ENCODE peak calls at places on chromosomes 7 and 10, in five cellular contexts. Q is bronchial epithelial cell; S is left lung; Z is naive thymus-derived CD4-positive, alpha-beta T cell; H is mammary epithelial cell. K is an unnamed sample.

GRCh38 chr10:26528715-26529393 is 90.7 kb downstream of the APBB1IP start:
- DNase-seq in Q (no peak), S (no peak), Z (no peak), H (no peak), K (no peak)

GRCh38 chr10:96130326-96130758 is 245 bp downstream of the ZNF518A start:
- DNase-seq in Q (peak; percentile 59), S (peak; percentile 77), Z (no peak), H (no peak), K (peak; percentile 23)

GRCh38 chr7:74542558-74543117 is 88.9 kb downstream of the GTF2IRD1 start:
- DNase-seq in Q (peak; percentile 89), S (no peak), Z (no peak), H (peak; percentile 83), K (no peak)

GRCh38 chr10:128875955-128876354 is 591.1 kb upstream of the MGMT start:
- DNase-seq in Q (no peak), S (peak; percentile 44), Z (no peak), H (no peak), K (no peak)

GRCh38 chr10:15201589-15202300 is 33.3 kb upstream of the NMT2 start:
- DNase-seq in Q (peak; percentile 33), S (no peak), Z (no peak), H (peak; percentile 35), K (no peak)

GRCh38 chr7:23235688-23236280 is 10.8 kb upstream of the GPNMB start:
- DNase-seq in Q (peak; percentile 99), S (no peak), Z (no peak), H (peak; percentile 98), K (no peak)

GRCh38 chr7:44335184-44335583 is 9.8 kb upstream of the CAMK2B start:
- DNase-seq in Q (no peak), S (no peak), Z (no peak), H (no peak), K (no peak)

GRCh38 chr10:10644317-10645111 is 373.2 kb upstream of the CELF2 start:
- DNase-seq in Q (peak; percentile 35), S (no peak), Z (no peak), H (no peak), K (no peak)

GRCh38 chr10:103800110-103800509 is 55.3 kb downstream of the SH3PXD2A start:
- DNase-seq in Q (no peak), S (no peak), Z (no peak), H (no peak), K (no peak)

GRCh38 chr10:8600192-8600591 is 545.7 kb downstream of the GATA3 start:
- DNase-seq in Q (peak; percentile 89), S (no peak), Z (no peak), H (peak; percentile 82), K (no peak)

GRCh38 chr10:34254596-34254995 is 560.5 kb downstream of the PARD3 start:
- DNase-seq in Q (peak; percentile 94), S (no peak), Z (no peak), H (peak; percentile 94), K (no peak)

GRCh38 chr10:19325581-19325980 is 277.0 kb downstream of the MALRD1 start:
- DNase-seq in Q (peak; percentile 82), S (no peak), Z (no peak), H (peak; percentile 36), K (no peak)

GRCh38 chr7:41787951-41788350 is 85.1 kb upstream of the INHBA start:
- DNase-seq in Q (no peak), S (no peak), Z (no peak), H (no peak), K (no peak)

GRCh38 chr7:157430721-157431120 is 93.9 kb downstream of the DNAJB6 start:
- DNase-seq in Q (no peak), S (no peak), Z (no peak), H (no peak), K (no peak)

GRCh38 chr10:32190890-32191491 is 134.8 kb upstream of the KIF5B start:
- DNase-seq in Q (peak; percentile 43), S (no peak), Z (peak; percentile 24), H (peak; percentile 27), K (no peak)

GRCh38 chr7:64614812-64615211 is 51.1 kb upstream of the ZNF107 start:
- DNase-seq in Q (no peak), S (no peak), Z (no peak), H (no peak), K (no peak)

GRCh38 chr7:82362129-82362528 is 81.4 kb downstream of the CACNA2D1 start:
- DNase-seq in Q (peak; percentile 5), S (no peak), Z (no peak), H (peak; percentile 38), K (no peak)

GRCh38 chr7:51010534-51010933 is 227.8 kb upstream of the GRB10 start:
- DNase-seq in Q (no peak), S (no peak), Z (no peak), H (no peak), K (no peak)

GRCh38 chr7:155858521-155859061 is 46.3 kb upstream of the SHH start:
- DNase-seq in Q (peak; percentile 42), S (no peak), Z (no peak), H (peak; percentile 54), K (no peak)

GRCh38 chr7:128791121-128791967 is 424 bp upstream of the CCDC136 start:
- DNase-seq in Q (peak; percentile 23), S (peak; percentile 72), Z (peak; percentile 76), H (peak; percentile 54), K (no peak)

GRCh38 chr7:44377681-44378421 is 52.5 kb upstream of the CAMK2B start:
- DNase-seq in Q (peak; percentile 79), S (no peak), Z (no peak), H (peak; percentile 63), K (no peak)

GRCh38 chr7:15085361-15085760 is 182.8 kb upstream of the DGKB start:
- DNase-seq in Q (no peak), S (no peak), Z (no peak), H (no peak), K (no peak)

GRCh38 chr10:28291881-28292297 is 11.0 kb downstream of the MPP7 start:
- DNase-seq in Q (peak; percentile 95), S (no peak), Z (no peak), H (peak; percentile 90), K (no peak)

GRCh38 chr7:31633894-31634494 is 53.0 kb upstream of the PPP1R17 start:
- DNase-seq in Q (peak; percentile 67), S (no peak), Z (no peak), H (peak; percentile 48), K (no peak)

GRCh38 chr7:29285451-29285807 is 90.9 kb downstream of the CHN2 start:
- DNase-seq in Q (peak; percentile 97), S (no peak), Z (no peak), H (peak; percentile 97), K (no peak)

GRCh38 chr7:151255390-151255789 is 6.9 kb upstream of the SMARCD3 start:
- DNase-seq in Q (no peak), S (no peak), Z (no peak), H (no peak), K (no peak)

GRCh38 chr7:23524473-23524872 is 7.3 kb downstream of the TRA2A start:
- DNase-seq in Q (no peak), S (no peak), Z (peak; percentile 32), H (no peak), K (no peak)

GRCh38 chr10:70440296-70441160 is 953 bp downstream of the NODAL start:
- DNase-seq in Q (no peak), S (no peak), Z (no peak), H (no peak), K (no peak)

GRCh38 chr7:81482600-81483186 is 287.2 kb downstream of the HGF start:
- DNase-seq in Q (peak; percentile 45), S (no peak), Z (no peak), H (no peak), K (no peak)

GRCh38 chr10:86216886-86217285 is 149.7 kb downstream of the GRID1 start:
- DNase-seq in Q (no peak), S (no peak), Z (no peak), H (no peak), K (no peak)

GRCh38 chr10:67017218-67017617 is 91.4 kb downstream of the LRRTM3 start:
- DNase-seq in Q (no peak), S (no peak), Z (no peak), H (peak; percentile 40), K (no peak)

GRCh38 chr10:4883079-4883739 is 57.2 kb downstream of the AKR1E2 start:
- DNase-seq in Q (peak; percentile 96), S (no peak), Z (no peak), H (peak; percentile 80), K (no peak)

GRCh38 chr7:92246363-92247101 is 758 bp downstream of the ANKIB1 start:
- DNase-seq in Q (peak; percentile 10), S (peak; percentile 47), Z (peak; percentile 32), H (peak; percentile 37), K (no peak)

GRCh38 chr7:2716906-2717292 is 28.9 kb downstream of the AMZ1 start:
- DNase-seq in Q (no peak), S (no peak), Z (no peak), H (no peak), K (no peak)

GRCh38 chr10:72019085-72019876 is 55.1 kb downstream of the CHST3 start:
- DNase-seq in Q (no peak), S (no peak), Z (no peak), H (no peak), K (no peak)

GRCh38 chr10:112374724-112375541 is 1.0 kb downstream of the ACSL5 start:
- DNase-seq in Q (no peak), S (no peak), Z (peak; percentile 33), H (no peak), K (no peak)

GRCh38 chr10:30124706-30125105 is 65.3 kb upstream of the JCAD start:
- DNase-seq in Q (no peak), S (no peak), Z (no peak), H (no peak), K (no peak)

GRCh38 chr7:1274876-1275684 is 42.4 kb downstream of the UNCX start:
- DNase-seq in Q (no peak), S (no peak), Z (no peak), H (no peak), K (no peak)

GRCh38 chr10:122509323-122509722 is 48.0 kb downstream of the HTRA1 start:
- DNase-seq in Q (no peak), S (no peak), Z (no peak), H (no peak), K (no peak)
- H3K27me3 ChIP-seq in Q (no peaks in the 10 kb centered on the region), S (no peaks in the 10 kb centered on the region), Z (no peaks in the 10 kb centered on the region), H (no peaks in the 10 kb centered on the region), K (no peaks in the 10 kb centered on the region)

DNA sequence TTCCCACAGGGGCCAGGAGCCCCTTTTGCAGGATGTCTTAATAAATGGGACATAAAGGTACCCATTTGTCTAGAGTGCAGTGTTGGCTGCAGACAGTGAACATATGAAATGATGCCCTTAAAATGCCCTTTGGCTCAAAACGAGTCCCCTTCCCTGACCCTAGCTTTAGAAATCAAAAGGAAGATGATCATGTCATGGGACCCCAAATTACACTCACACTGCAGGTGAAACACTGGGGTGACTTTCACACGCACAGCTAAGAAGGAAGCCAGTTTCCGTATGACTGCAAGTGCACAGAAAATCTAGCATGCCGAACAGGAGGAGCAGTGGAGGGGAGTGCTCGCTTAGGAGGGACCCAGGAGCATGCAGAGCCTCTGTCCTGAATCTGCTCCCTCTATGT is 154.5 kb upstream of the KLF14 start:
- DNase-seq in Q (no peak), S (no peak), Z (no peak), H (no peak), K (no peak)
- H3K4me3 ChIP-seq in Q (no peak overlapping the region), S (no peak overlapping the region), Z (no peak overlapping the region), H (no peak overlapping the region), K (no peak overlapping the region)

GRCh38 chr7:132049462-132050304 is 493.3 kb upstream of the PODXL start:
- DNase-seq in Q (peak; percentile 32), S (no peak), Z (no peak), H (no peak), K (no peak)
- H3K27me3 ChIP-seq in Q (peaks cover 2% of the 10 kb centered on the region), S (no peaks in the 10 kb centered on the region), Z (no peaks in the 10 kb centered on the region), H (no peaks in the 10 kb centered on the region), K (no peaks in the 10 kb centered on the region)

GRCh38 chr7:54985405-54986360 is 33.1 kb upstream of the EGFR start:
- DNase-seq in Q (peak; percentile 98), S (no peak), Z (no peak), H (peak; percentile 93), K (no peak)
- H3K4me3 ChIP-seq in Q (no peak overlapping the region), S (no peak overlapping the region), Z (no peak overlapping the region), H (no peak overlapping the region), K (no peak overlapping the region)

GRCh38 chr10:75408911-75409885 is 7.6 kb upstream of the ZNF503 start:
- DNase-seq in Q (peak; percentile 58), S (peak; percentile 83), Z (peak; percentile 36), H (peak; percentile 81), K (no peak)
- H3K27me3 ChIP-seq in Q (no peaks in the 10 kb centered on the region), S (no peaks in the 10 kb centered on the region), Z (no peaks in the 10 kb centered on the region), H (no peaks in the 10 kb centered on the region), K (peaks cover 20% of the 10 kb centered on the region)

K was measured in esophagus squamous epithelium.